ENCODE peak calls at places on chromosome 22, in ten cellular contexts. G, Y, W, B, U, J, P, H, S and A are unnamed samples.

GRCh38 chr22:40009231-40009769 is 14.5 kb downstream of the FAM83F start:
- DNase-seq in G (no peak), Y (no peak), W (no peak), B (no peak), U (no peak), J (peak), P (no peak), H (no peak), S (peak), A (no peak)

GRCh38 chr22:35315855-35316745 is 16.4 kb downstream of the TOM1 start:
- DNase-seq in G (no peak), Y (no peak), W (no peak), B (no peak), U (no peak), J (no peak), P (no peak), H (no peak), S (no peak), A (no peak)

GRCh38 chr22:20523118-20523983 is 15.9 kb downstream of the MED15 start:
- DNase-seq in G (peak), Y (no peak), W (peak), B (no peak), U (no peak), J (no peak), P (no peak), H (peak), S (no peak), A (no peak)

GRCh38 chr22:43110444-43110926 is at the start of gene BIK:
- DNase-seq in G (no peak), Y (no peak), W (peak), B (peak), U (peak), J (peak), P (peak), H (peak), S (peak), A (no peak)

GRCh38 chr22:47171441-47172221 is 409.2 kb downstream of the TBC1D22A start:
- DNase-seq in G (no peak), Y (no peak), W (no peak), B (no peak), U (no peak), J (no peak), P (no peak), H (no peak), S (peak), A (no peak)

GRCh38 chr22:24894220-24894975 is 52.1 kb downstream of the LHFPL7 start:
- DNase-seq in G (peak), Y (peak), W (peak), B (no peak), U (peak), J (peak), P (peak), H (no peak), S (peak), A (peak)

GRCh38 chr22:23248583-23248982 is 68.3 kb downstream of the BCR start:
- DNase-seq in G (peak), Y (peak), W (peak), B (no peak), U (peak), J (peak), P (no peak), H (no peak), S (no peak), A (no peak)

GRCh38 chr22:19498866-19499190 is 19.1 kb downstream of the CDC45 start:
- DNase-seq in G (no peak), Y (no peak), W (no peak), B (no peak), U (no peak), J (no peak), P (no peak), H (no peak), S (no peak), A (no peak)

GRCh38 chr22:23110190-23110921 is 31.4 kb downstream of the RSPH14 start:
- DNase-seq in G (no peak), Y (no peak), W (no peak), B (no peak), U (no peak), J (no peak), P (no peak), H (no peak), S (no peak), A (no peak)

GRCh38 chr22:22939537-22940368 is 52.1 kb downstream of the IGLL5 start:
- DNase-seq in G (no peak), Y (no peak), W (no peak), B (no peak), U (no peak), J (no peak), P (no peak), H (no peak), S (no peak), A (no peak)

GRCh38 chr22:25514436-25514835 is 50.0 kb upstream of the GRK3 start:
- DNase-seq in G (no peak), Y (no peak), W (no peak), B (no peak), U (peak), J (peak), P (no peak), H (no peak), S (no peak), A (no peak)

GRCh38 chr22:40462195-40462988 is 92.0 kb downstream of the SGSM3 start:
- DNase-seq in G (no peak), Y (no peak), W (no peak), B (peak), U (no peak), J (no peak), P (no peak), H (peak), S (no peak), A (no peak)

GRCh38 chr22:42026705-42027104 is 28.1 kb downstream of the WBP2NL start:
- DNase-seq in G (no peak), Y (no peak), W (no peak), B (no peak), U (no peak), J (peak), P (no peak), H (no peak), S (no peak), A (no peak)

GRCh38 chr22:46536559-46537220 is 730 bp downstream of the CELSR1 start:
- DNase-seq in G (no peak), Y (no peak), W (no peak), B (peak), U (no peak), J (peak), P (no peak), H (no peak), S (no peak), A (no peak)

GRCh38 chr22:38177926-38178604 is 3.6 kb downstream of the PLA2G6 start:
- DNase-seq in G (peak), Y (no peak), W (peak), B (no peak), U (no peak), J (no peak), P (peak), H (no peak), S (no peak), A (peak)

GRCh38 chr22:36853407-36854099 is 7.3 kb upstream of the NCF4 start:
- DNase-seq in G (peak), Y (no peak), W (peak), B (peak), U (no peak), J (peak), P (peak), H (peak), S (peak), A (no peak)

GRCh38 chr22:36385491-36386350 is 2.0 kb downstream of the MYH9 start:
- DNase-seq in G (no peak), Y (no peak), W (no peak), B (no peak), U (peak), J (peak), P (no peak), H (peak), S (no peak), A (no peak)

GRCh38 chr22:50081426-50082196 is 3.6 kb downstream of the MLC1 start:
- DNase-seq in G (no peak), Y (no peak), W (peak), B (no peak), U (no peak), J (peak), P (no peak), H (no peak), S (no peak), A (no peak)

GRCh38 chr22:46065733-46066454 is 84.4 kb upstream of the PPARA start:
- DNase-seq in G (no peak), Y (no peak), W (no peak), B (no peak), U (no peak), J (no peak), P (no peak), H (no peak), S (no peak), A (no peak)

GRCh38 chr22:49765091-49765771 is 62.4 kb downstream of the BRD1 start:
- DNase-seq in G (no peak), Y (no peak), W (no peak), B (no peak), U (no peak), J (peak), P (no peak), H (no peak), S (no peak), A (no peak)

GRCh38 chr22:46085831-46086576 is 64.3 kb upstream of the PPARA start:
- DNase-seq in G (peak), Y (no peak), W (peak), B (no peak), U (peak), J (no peak), P (no peak), H (no peak), S (no peak), A (no peak)

GRCh38 chr22:27223317-27224177 is 566.2 kb downstream of the MIAT start:
- DNase-seq in G (peak), Y (peak), W (peak), B (no peak), U (no peak), J (no peak), P (peak), H (no peak), S (no peak), A (no peak)